ENCODE peak calls at places on chromosomes 5 and 9, in seven cellular contexts. One of them, this sample, is unnamed.

GRCh38 chr5:61329729-61330128 is 2.3 kb upstream of the ZSWIM6 start:
- DNase-seq in H1: no peak
- DNase-seq in GM23248: peak; percentile 34
- DNase-seq in GM12878: no peak
- DNase-seq in astrocyte: no peak
- DNase-seq in colonic mucosa: no peak
- DNase-seq in DND-41: no peak
- DNase-seq in this sample: peak; percentile 49

GRCh38 chr5:95846554-95847260 is 24.2 kb upstream of the GLRX start:
- DNase-seq in GM12878: no peak
- DNase-seq in DND-41: peak; percentile 72
- DNase-seq in GM23248: peak; percentile 83
- DNase-seq in colonic mucosa: peak; percentile 80
- DNase-seq in astrocyte: no peak
- DNase-seq in H1: no peak
- DNase-seq in this sample: peak; percentile 87

GRCh38 chr5:142466195-142466951 is 141.6 kb upstream of the SPRY4 start:
- DNase-seq in H1: no peak
- DNase-seq in GM12878: no peak
- DNase-seq in colonic mucosa: no peak
- DNase-seq in GM23248: peak; percentile 76
- DNase-seq in astrocyte: peak; percentile 55
- DNase-seq in DND-41: no peak
- DNase-seq in this sample: no peak

GRCh38 chr9:108743901-108744371 is 111.8 kb downstream of the ACTL7B start:
- DNase-seq in DND-41: no peak
- DNase-seq in GM23248: peak; percentile 14
- DNase-seq in colonic mucosa: no peak
- DNase-seq in astrocyte: no peak
- DNase-seq in H1: no peak
- DNase-seq in GM12878: no peak
- DNase-seq in this sample: peak; percentile 52

GRCh38 chr9:73575071-73575470 is 423.4 kb downstream of the ANXA1 start:
- DNase-seq in DND-41: no peak
- DNase-seq in GM12878: no peak
- DNase-seq in colonic mucosa: no peak
- DNase-seq in GM23248: no peak
- DNase-seq in astrocyte: no peak
- DNase-seq in H1: no peak
- DNase-seq in this sample: no peak

GRCh38 chr5:172187118-172188032 is 649 bp downstream of the STK10 start:
- DNase-seq in colonic mucosa: peak; percentile 83
- DNase-seq in astrocyte: peak; percentile 69
- DNase-seq in GM12878: no peak
- DNase-seq in DND-41: peak; percentile 66
- DNase-seq in H1: no peak
- DNase-seq in GM23248: peak; percentile 91
- DNase-seq in this sample: peak; percentile 86

GRCh38 chr5:164324239-164324638 is 818.8 kb downstream of the MAT2B start:
- DNase-seq in colonic mucosa: no peak
- DNase-seq in GM12878: no peak
- DNase-seq in H1: no peak
- DNase-seq in GM23248: no peak
- DNase-seq in DND-41: no peak
- DNase-seq in astrocyte: no peak
- DNase-seq in this sample: no peak

GRCh38 chr9:106755727-106756126 is 107.2 kb upstream of the ZNF462 start:
- DNase-seq in astrocyte: no peak
- DNase-seq in GM12878: no peak
- DNase-seq in GM23248: no peak
- DNase-seq in H1: no peak
- DNase-seq in colonic mucosa: no peak
- DNase-seq in DND-41: no peak
- DNase-seq in this sample: no peak

GRCh38 chr5:168365581-168366081 is 74.2 kb downstream of the WWC1 start:
- DNase-seq in DND-41: no peak
- DNase-seq in colonic mucosa: peak; percentile 73
- DNase-seq in H1: no peak
- DNase-seq in GM23248: peak; percentile 73
- DNase-seq in astrocyte: peak; percentile 8
- DNase-seq in GM12878: no peak
- DNase-seq in this sample: peak; percentile 90

DNA sequence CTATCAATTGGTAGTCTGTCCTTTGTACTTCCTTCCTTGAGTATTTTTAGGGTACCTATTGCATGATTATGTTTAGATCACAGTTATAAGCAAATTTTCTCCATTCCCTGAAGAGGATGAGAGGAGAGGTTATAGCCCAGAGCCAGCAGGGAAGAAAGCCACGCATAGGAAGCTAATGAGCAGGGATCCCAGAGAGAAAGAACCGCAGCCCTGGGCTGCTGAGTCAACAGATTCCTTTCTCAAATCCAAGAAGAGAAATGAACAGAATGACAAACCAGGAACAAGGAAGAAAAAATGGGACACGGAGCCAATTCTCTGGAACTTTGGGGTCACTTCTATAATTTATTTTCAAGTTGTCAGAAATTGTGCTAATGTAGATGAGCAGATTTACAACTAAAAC is 284.5 kb downstream of the RFX3 start:
- DNase-seq in colonic mucosa: no peak
- DNase-seq in DND-41: no peak
- DNase-seq in H1: no peak
- DNase-seq in astrocyte: peak; percentile 46
- DNase-seq in GM23248: no peak
- DNase-seq in GM12878: no peak
- DNase-seq in this sample: no peak
- H3K9me3 ChIP-seq in colonic mucosa: no peaks in the 10 kb centered on the region
- H3K9me3 ChIP-seq in DND-41: no peaks in the 10 kb centered on the region
- H3K9me3 ChIP-seq in H1: no peaks in the 10 kb centered on the region
- H3K9me3 ChIP-seq in astrocyte: no peaks in the 10 kb centered on the region
- H3K9me3 ChIP-seq in GM23248: no peaks in the 10 kb centered on the region
- H3K9me3 ChIP-seq in GM12878: no peaks in the 10 kb centered on the region
- H3K9me3 ChIP-seq in this sample: no peaks in the 10 kb centered on the region

GRCh38 chr5:1007221-1007680 is 1.4 kb upstream of the NKD2 start:
- DNase-seq in astrocyte: no peak
- DNase-seq in H1: no peak
- DNase-seq in GM23248: no peak
- DNase-seq in GM12878: no peak
- DNase-seq in DND-41: no peak
- DNase-seq in colonic mucosa: peak; percentile 15
- DNase-seq in this sample: peak; percentile 57
- H3K27me3 ChIP-seq in astrocyte: peaks cover 55% of the 10 kb centered on the region
- H3K27me3 ChIP-seq in H1: peaks cover 55% of the 10 kb centered on the region
- H3K27me3 ChIP-seq in GM23248: peaks cover 50% of the 10 kb centered on the region
- H3K27me3 ChIP-seq in GM12878: peaks cover 11% of the 10 kb centered on the region
- H3K27me3 ChIP-seq in DND-41: peaks cover 24% of the 10 kb centered on the region
- H3K27me3 ChIP-seq in colonic mucosa: peaks cover 64% of the 10 kb centered on the region
- H3K27me3 ChIP-seq in this sample: peaks cover 77% of the 10 kb centered on the region

GRCh38 chr5:139745800-139746690 is 49.6 kb upstream of the PSD2 start:
- DNase-seq in DND-41: no peak
- DNase-seq in GM12878: no peak
- DNase-seq in GM23248: peak; percentile 89
- DNase-seq in astrocyte: peak; percentile 68
- DNase-seq in colonic mucosa: peak; percentile 62
- DNase-seq in H1: peak; percentile 75
- DNase-seq in this sample: peak; percentile 98
- H3K9ac ChIP-seq in DND-41: peak overlapping the region; percentile 53
- H3K9ac ChIP-seq in GM12878: no peak overlapping the region
- H3K9ac ChIP-seq in GM23248: peak overlapping the region; percentile 85
- H3K9ac ChIP-seq in astrocyte: peak overlapping the region; percentile 82
- H3K9ac ChIP-seq in colonic mucosa: no peak overlapping the region
- H3K9ac ChIP-seq in H1: peak overlapping the region; percentile 2
- H3K9ac ChIP-seq in this sample: no peak overlapping the region

DNA sequence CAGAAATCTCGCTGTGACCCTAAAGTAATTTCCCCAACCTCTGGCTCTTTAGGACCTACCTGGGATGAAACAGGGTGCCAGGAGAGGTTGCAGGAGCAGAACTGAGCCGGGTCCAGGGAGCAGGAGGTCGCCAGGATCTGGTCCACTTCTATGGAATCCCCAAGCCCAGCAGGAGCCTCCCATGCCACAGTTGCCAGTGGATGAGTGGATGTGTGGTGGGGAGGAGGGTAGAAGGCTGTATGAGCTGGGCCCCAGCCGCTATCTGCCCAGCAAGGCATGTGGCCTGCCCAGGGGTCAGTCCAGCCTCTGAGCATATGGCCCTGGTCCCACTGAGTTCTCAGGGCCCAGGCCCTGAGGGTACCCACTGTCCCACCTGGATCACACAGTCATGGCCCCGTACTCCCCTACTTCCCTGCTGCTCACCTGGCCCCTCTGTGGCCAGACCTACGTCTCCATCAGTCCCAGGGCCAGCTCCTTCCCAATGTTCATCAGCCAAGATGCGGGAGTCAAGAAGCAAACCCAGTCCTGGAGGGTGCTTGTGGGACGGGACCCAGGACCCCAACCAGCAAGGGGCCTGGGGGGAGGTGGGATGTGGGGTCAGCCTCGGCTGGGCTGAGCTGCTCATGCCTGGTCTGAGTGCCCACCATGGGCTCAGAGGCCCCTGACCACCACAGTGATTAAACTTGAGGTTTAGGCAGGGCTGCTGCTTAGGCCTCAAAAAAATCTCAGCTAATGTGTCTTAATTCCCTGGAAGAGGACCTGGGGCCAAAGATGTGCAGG is 152.7 kb downstream of the COL23A1 start:
- DNase-seq in DND-41: no peak
- DNase-seq in GM23248: no peak
- DNase-seq in astrocyte: no peak
- DNase-seq in H1: no peak
- DNase-seq in GM12878: no peak
- DNase-seq in colonic mucosa: no peak
- DNase-seq in this sample: peak; percentile 31
- H3K9me3 ChIP-seq in DND-41: no peaks in the 10 kb centered on the region
- H3K9me3 ChIP-seq in GM23248: no peaks in the 10 kb centered on the region
- H3K9me3 ChIP-seq in astrocyte: no peaks in the 10 kb centered on the region
- H3K9me3 ChIP-seq in H1: no peaks in the 10 kb centered on the region
- H3K9me3 ChIP-seq in GM12878: no peaks in the 10 kb centered on the region
- H3K9me3 ChIP-seq in colonic mucosa: no peaks in the 10 kb centered on the region
- H3K9me3 ChIP-seq in this sample: no peaks in the 10 kb centered on the region

GRCh38 chr5:11384441-11385250 is 519.6 kb downstream of the CTNND2 start:
- DNase-seq in DND-41: no peak
- DNase-seq in H1: no peak
- DNase-seq in astrocyte: no peak
- DNase-seq in GM12878: no peak
- DNase-seq in colonic mucosa: peak; percentile 21
- DNase-seq in GM23248: peak; percentile 1
- DNase-seq in this sample: peak; percentile 75
- H3K27me3 ChIP-seq in DND-41: no peaks in the 10 kb centered on the region
- H3K27me3 ChIP-seq in H1: peaks cover 31% of the 10 kb centered on the region
- H3K27me3 ChIP-seq in astrocyte: peaks cover 11% of the 10 kb centered on the region
- H3K27me3 ChIP-seq in GM12878: peaks cover 8% of the 10 kb centered on the region
- H3K27me3 ChIP-seq in colonic mucosa: peaks cover 20% of the 10 kb centered on the region
- H3K27me3 ChIP-seq in GM23248: peaks cover 32% of the 10 kb centered on the region
- H3K27me3 ChIP-seq in this sample: peaks cover 64% of the 10 kb centered on the region

GRCh38 chr5:124651663-124652513 is 94.6 kb downstream of the ZNF608 start:
- DNase-seq in DND-41: no peak
- DNase-seq in colonic mucosa: peak; percentile 87
- DNase-seq in H1: no peak
- DNase-seq in GM23248: peak; percentile 90
- DNase-seq in astrocyte: peak; percentile 69
- DNase-seq in GM12878: no peak
- DNase-seq in this sample: peak; percentile 93

GRCh38 chr5:124649548-124650501 is 96.6 kb downstream of the ZNF608 start:
- DNase-seq in colonic mucosa: peak; percentile 82
- DNase-seq in DND-41: peak; percentile 91
- DNase-seq in GM12878: peak; percentile 99
- DNase-seq in GM23248: peak; percentile 77
- DNase-seq in H1: no peak
- DNase-seq in astrocyte: peak; percentile 97
- DNase-seq in this sample: no peak

GRCh38 chr5:124652514-124652819 is 94.0 kb downstream of the ZNF608 start:
- DNase-seq in DND-41: no peak
- DNase-seq in colonic mucosa: no peak
- DNase-seq in GM23248: no peak
- DNase-seq in astrocyte: no peak
- DNase-seq in GM12878: no peak
- DNase-seq in H1: no peak
- DNase-seq in this sample: no peak

GRCh38 chr5:124652892-124653441 is 93.5 kb downstream of the ZNF608 start:
- DNase-seq in GM12878: no peak
- DNase-seq in DND-41: no peak
- DNase-seq in H1: no peak
- DNase-seq in GM23248: no peak
- DNase-seq in astrocyte: no peak
- DNase-seq in colonic mucosa: no peak
- DNase-seq in this sample: no peak

GRCh38 chr5:124650960-124651662 is 95.3 kb downstream of the ZNF608 start:
- DNase-seq in astrocyte: no peak
- DNase-seq in H1: no peak
- DNase-seq in GM23248: no peak
- DNase-seq in DND-41: no peak
- DNase-seq in colonic mucosa: no peak
- DNase-seq in GM12878: no peak
- DNase-seq in this sample: no peak
- H3K9ac ChIP-seq in astrocyte: peak overlapping the region; percentile 78
- H3K9ac ChIP-seq in H1: no peak overlapping the region
- H3K9ac ChIP-seq in GM23248: peak overlapping the region; percentile 64
- H3K9ac ChIP-seq in DND-41: no peak overlapping the region
- H3K9ac ChIP-seq in colonic mucosa: peak overlapping the region; percentile 85
- H3K9ac ChIP-seq in GM12878: no peak overlapping the region
- H3K9ac ChIP-seq in this sample: no peak overlapping the region

DNA sequence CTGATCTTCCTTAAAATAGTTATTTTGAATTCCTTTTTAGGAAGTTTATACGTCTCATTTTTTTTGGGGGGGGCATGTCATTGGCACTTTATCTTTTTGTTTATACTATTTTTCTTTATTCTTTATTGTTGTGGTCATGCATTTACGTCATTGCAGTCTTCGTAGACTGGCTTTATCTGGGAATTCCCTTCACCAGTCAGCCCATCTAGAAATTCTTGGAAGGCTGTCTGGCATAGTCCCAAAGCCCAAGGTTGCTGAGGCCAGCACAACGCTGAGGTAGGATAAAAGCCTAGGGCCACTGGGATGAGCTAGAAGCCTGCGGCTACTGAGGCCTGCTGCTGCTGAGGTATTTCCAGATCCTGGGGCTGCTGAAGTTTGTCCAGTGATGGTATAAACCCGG is 121.5 kb downstream of the ISOC1 start:
- DNase-seq in GM12878: no peak
- DNase-seq in DND-41: no peak
- DNase-seq in colonic mucosa: no peak
- DNase-seq in astrocyte: no peak
- DNase-seq in H1: no peak
- DNase-seq in GM23248: no peak
- DNase-seq in this sample: peak; percentile 35
- H3K9me3 ChIP-seq in GM12878: no peaks in the 10 kb centered on the region
- H3K9me3 ChIP-seq in DND-41: no peaks in the 10 kb centered on the region
- H3K9me3 ChIP-seq in colonic mucosa: no peaks in the 10 kb centered on the region
- H3K9me3 ChIP-seq in astrocyte: no peaks in the 10 kb centered on the region
- H3K9me3 ChIP-seq in H1: no peaks in the 10 kb centered on the region
- H3K9me3 ChIP-seq in GM23248: no peaks in the 10 kb centered on the region
- H3K9me3 ChIP-seq in this sample: no peaks in the 10 kb centered on the region

DNA sequence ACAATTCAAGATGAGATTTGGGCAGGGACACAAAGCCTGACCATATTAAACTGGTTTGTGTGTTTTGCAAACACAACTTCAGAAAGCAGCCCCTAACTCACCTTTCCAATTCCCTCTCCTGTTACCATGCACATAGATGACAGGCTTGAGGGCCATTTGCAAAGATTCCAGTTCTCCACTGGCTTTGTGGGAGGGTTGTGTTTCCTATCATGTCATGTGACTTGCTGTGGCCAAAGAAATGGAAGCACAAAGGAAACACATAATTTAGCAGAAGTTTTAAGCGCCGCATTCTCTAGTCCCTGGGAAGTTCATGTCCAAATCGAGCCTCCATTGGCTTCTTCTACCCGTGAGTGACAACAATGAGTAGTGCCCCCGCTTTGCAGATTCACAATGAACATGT is 57.9 kb upstream of the CDH6 start:
- DNase-seq in GM23248: no peak
- DNase-seq in astrocyte: no peak
- DNase-seq in H1: no peak
- DNase-seq in colonic mucosa: no peak
- DNase-seq in GM12878: no peak
- DNase-seq in DND-41: no peak
- DNase-seq in this sample: no peak
- H3K27me3 ChIP-seq in GM23248: no peaks in the 10 kb centered on the region
- H3K27me3 ChIP-seq in astrocyte: no peaks in the 10 kb centered on the region
- H3K27me3 ChIP-seq in H1: no peaks in the 10 kb centered on the region
- H3K27me3 ChIP-seq in colonic mucosa: no peaks in the 10 kb centered on the region
- H3K27me3 ChIP-seq in GM12878: no peaks in the 10 kb centered on the region
- H3K27me3 ChIP-seq in DND-41: no peaks in the 10 kb centered on the region
- H3K27me3 ChIP-seq in this sample: no peaks in the 10 kb centered on the region